ENCODE peak calls at places on chromosomes 5 and 9, in four cellular contexts. S, J, Z and L are unnamed samples.

GRCh38 chr5:157180374-157181264 is at the start of gene ITK:
- DNase-seq in J (no peak), S (no peak), Z (no peak), L (no peak)

GRCh38 chr5:37197340-37198050 is 51.7 kb downstream of the CPLANE1 start:
- DNase-seq in Z (no peak), S (no peak), J (no peak), L (no peak)

GRCh38 chr9:80285325-80285724 is 713.6 kb downstream of the TLE4 start:
- DNase-seq in J (no peak), S (no peak), Z (no peak), L (no peak)

GRCh38 chr5:165914462-165914861 is 2377.0 kb upstream of the WWC1 start:
- DNase-seq in J (no peak), S (no peak), Z (no peak), L (no peak)

GRCh38 chr5:23742701-23743100 is 235.3 kb downstream of the PRDM9 start:
- DNase-seq in J (no peak), Z (no peak), S (no peak), L (no peak)

GRCh38 chr9:91196103-91196761 is 165.5 kb downstream of the AUH start:
- DNase-seq in Z (no peak), J (no peak), S (peak), L (no peak)

GRCh38 chr9:124309665-124310064 is 51.9 kb downstream of the NEK6 start:
- DNase-seq in Z (no peak), J (no peak), S (peak), L (peak)

GRCh38 chr9:114507726-114508125 is 2.5 kb upstream of the WHRN start:
- DNase-seq in S (peak), Z (no peak), J (no peak), L (peak)

GRCh38 chr5:111922344-111922743 is 165.3 kb upstream of the NREP start:
- DNase-seq in Z (no peak), J (no peak), S (no peak), L (no peak)

GRCh38 chr9:115200711-115201505 is 83.0 kb upstream of the TNC start:
- DNase-seq in S (no peak), J (no peak), Z (no peak), L (no peak)

GRCh38 chr9:130058887-130059286 is 5.2 kb downstream of the GPR107 start:
- DNase-seq in S (no peak), J (no peak), Z (no peak), L (no peak)

GRCh38 chr9:21383627-21384026 is 1.6 kb downstream of the IFNA2 start:
- DNase-seq in S (no peak), J (no peak), Z (no peak), L (no peak)

GRCh38 chr5:10507575-10508024 is 56.3 kb upstream of the ANKRD33B start:
- DNase-seq in J (no peak), S (no peak), Z (peak), L (peak)

DNA sequence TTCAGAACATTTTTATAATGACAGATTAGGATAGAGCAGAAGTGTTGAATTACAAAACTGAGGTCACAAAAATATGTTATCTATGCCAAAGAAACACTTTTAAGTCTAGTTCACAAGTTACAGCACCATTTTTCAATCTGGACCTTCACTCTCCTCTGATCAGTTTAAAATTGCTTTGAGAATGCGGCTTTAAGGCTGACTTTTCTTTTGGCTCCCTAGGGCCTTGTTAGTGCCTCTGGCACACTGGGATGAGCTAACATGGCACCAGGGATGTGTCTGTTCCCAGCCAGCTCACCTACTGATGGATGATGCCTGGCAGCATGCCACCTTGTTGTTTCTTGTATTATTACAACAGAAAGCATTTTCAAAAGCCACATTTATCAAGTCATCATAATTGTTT is 46.4 kb downstream of the ADAMTSL1 start:
- DNase-seq in S (no peak), Z (no peak), J (no peak), L (no peak)
- TF ChIP-seq MYC in S (no peak), Z (no peak), J (no peak), L (no peak)

GRCh38 chr5:57750282-57750681 is 267.7 kb upstream of the ACTBL2 start:
- DNase-seq in S (no peak), Z (no peak), J (no peak), L (no peak)

GRCh38 chr5:57749396-57749795 is 266.8 kb upstream of the ACTBL2 start:
- DNase-seq in J (no peak), S (no peak), Z (no peak), L (no peak)

GRCh38 chr5:57745676-57746075 is 263.1 kb upstream of the ACTBL2 start:
- DNase-seq in J (no peak), Z (no peak), S (no peak), L (no peak)

GRCh38 chr5:57741326-57741725 is 258.7 kb upstream of the ACTBL2 start:
- DNase-seq in S (no peak), Z (no peak), J (no peak), L (no peak)

GRCh38 chr5:57745029-57745428 is 262.4 kb upstream of the ACTBL2 start:
- DNase-seq in Z (no peak), J (no peak), S (no peak), L (no peak)
- TF ChIP-seq RFX5 in Z (no peak), J (no peak), S (no peak), L (no peak)

DNA sequence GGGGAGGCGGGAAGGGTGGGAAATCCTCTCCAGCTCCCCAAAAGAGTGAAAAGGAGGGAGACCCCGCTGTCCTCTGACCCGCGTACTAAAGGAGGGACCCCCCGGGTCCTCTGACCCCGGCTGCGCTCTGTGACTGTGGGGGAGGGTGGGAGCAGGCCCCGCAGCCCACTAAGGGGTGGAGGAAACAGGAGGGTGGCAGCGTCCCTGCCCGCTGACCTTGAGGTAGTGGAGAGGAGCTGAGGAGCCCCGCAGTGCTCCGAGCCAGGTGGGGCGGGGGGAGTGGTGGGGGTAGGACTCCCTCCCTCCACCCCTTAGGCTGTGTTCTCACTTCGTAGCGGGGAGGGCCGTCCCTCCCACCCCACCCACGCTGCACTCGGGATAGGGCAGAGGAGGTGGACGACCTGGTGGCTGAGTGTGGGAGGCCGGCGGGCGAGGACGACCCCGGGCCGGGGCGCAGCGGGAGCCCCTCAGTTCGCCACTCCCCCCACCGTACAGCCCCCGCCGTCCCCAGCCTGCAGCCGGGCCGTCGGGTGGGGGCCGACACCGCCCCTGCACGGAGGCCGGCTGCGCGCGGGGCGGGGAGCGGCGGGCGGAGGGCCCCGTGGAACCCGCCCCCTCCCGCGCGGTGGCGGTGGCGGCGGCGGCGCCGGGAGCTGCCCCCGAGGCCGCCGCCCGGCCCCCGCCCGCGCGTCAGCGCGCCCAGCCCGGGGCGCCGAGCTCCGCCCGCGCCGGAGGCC is at the start of gene ADCY2:
- DNase-seq in J (no peak), Z (no peak), S (no peak), L (no peak)
- TF ChIP-seq MYC in J (no peak), Z (no peak), S (no peak), L (no peak)

GRCh38 chr9:136465500-136466154 is 17.2 kb downstream of the SEC16A start:
- DNase-seq in Z (no peak), S (no peak), J (no peak), L (no peak)
- TF ChIP-seq RFX5 in Z (no peak), S (no peak), J (no peak), L (no peak)

GRCh38 chr5:119363936-119364335 is 8.1 kb downstream of the TNFAIP8 start:
- DNase-seq in J (peak), Z (no peak), S (no peak), L (no peak)

GRCh38 chr5:119361723-119362122 is 5.9 kb downstream of the TNFAIP8 start:
- DNase-seq in S (no peak), Z (peak), J (no peak), L (no peak)

GRCh38 chr5:119362714-119363113 is 6.9 kb downstream of the TNFAIP8 start:
- DNase-seq in J (no peak), S (no peak), Z (no peak), L (no peak)

GRCh38 chr5:119360905-119361605 is 5.2 kb downstream of the TNFAIP8 start:
- DNase-seq in J (no peak), Z (no peak), S (no peak), L (no peak)

DNA sequence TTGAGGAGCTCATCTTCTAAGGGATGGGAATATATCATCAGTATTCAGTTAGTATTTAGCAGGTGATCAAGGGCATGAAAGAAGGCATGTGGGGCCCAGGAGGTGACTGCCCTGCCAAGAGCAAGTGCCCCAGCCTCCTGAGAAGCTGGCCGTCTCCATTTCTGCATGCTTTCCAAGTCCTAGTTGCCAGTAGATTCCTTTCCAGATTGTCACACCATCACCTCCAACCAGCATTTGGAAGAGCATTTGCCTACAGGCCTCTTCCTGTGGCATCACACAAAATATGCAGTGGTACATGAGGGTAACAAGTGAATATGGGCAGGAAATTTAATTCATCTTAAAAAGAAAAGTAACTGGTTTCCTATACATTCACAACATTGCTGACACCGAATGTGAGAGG is 7.5 kb downstream of the TNFAIP8 start:
- DNase-seq in S (no peak), Z (no peak), J (no peak), L (no peak)
- TF ChIP-seq MYC in S (no peak), Z (no peak), J (no peak), L (no peak)

GRCh38 chr9:107969727-107970126 is 480.2 kb upstream of the KLF4 start:
- DNase-seq in J (no peak), Z (no peak), S (no peak), L (no peak)
- TF ChIP-seq RFX5 in J (no peak), Z (no peak), S (no peak), L (no peak)

GRCh38 chr5:152689275-152689711 is 284.2 kb upstream of the NMUR2 start:
- DNase-seq in S (no peak), J (no peak), Z (no peak), L (no peak)

GRCh38 chr5:152688561-152689274 is 283.6 kb upstream of the NMUR2 start:
- DNase-seq in Z (no peak), J (no peak), S (no peak), L (peak)

GRCh38 chr5:152683205-152683604 is 278.1 kb upstream of the NMUR2 start:
- DNase-seq in J (no peak), Z (no peak), S (no peak), L (no peak)

GRCh38 chr5:152686931-152687330 is 281.9 kb upstream of the NMUR2 start:
- DNase-seq in J (no peak), Z (no peak), S (no peak), L (no peak)
- TF ChIP-seq MYC in J (no peak), Z (no peak), S (no peak), L (no peak)

GRCh38 chr5:58138791-58139190 is 321.1 kb downstream of the PLK2 start:
- DNase-seq in J (no peak), S (no peak), Z (no peak), L (no peak)
- TF ChIP-seq RFX5 in J (no peak), S (no peak), Z (no peak), L (no peak)

GRCh38 chr9:136096505-136097001 is 1.5 kb upstream of the NACC2 start:
- DNase-seq in J (no peak), S (no peak), Z (no peak), L (no peak)

GRCh38 chr9:136095028-136095494 is at the start of gene NACC2:
- DNase-seq in S (no peak), Z (peak), J (no peak), L (no peak)

GRCh38 chr9:136093331-136093986 is 1.6 kb downstream of the NACC2 start:
- DNase-seq in J (no peak), S (no peak), Z (peak), L (peak)

GRCh38 chr9:136093995-136094881 is 851 bp downstream of the NACC2 start:
- DNase-seq in S (peak), J (no peak), Z (peak), L (peak)

GRCh38 chr9:136095495-136096058 is 488 bp upstream of the NACC2 start:
- DNase-seq in J (no peak), Z (peak), S (no peak), L (no peak)
- TF ChIP-seq MYC in J (no peak), Z (no peak), S (peak), L (no peak)

GRCh38 chr9:128798896-128799295 is 11.8 kb downstream of the TBC1D13 start:
- DNase-seq in Z (no peak), J (no peak), S (no peak), L (no peak)

GRCh38 chr9:128802482-128802881 is 15.4 kb downstream of the TBC1D13 start:
- DNase-seq in Z (no peak), J (no peak), S (no peak), L (no peak)

GRCh38 chr9:128805661-128806060 is 12.6 kb upstream of the ENDOG start:
- DNase-seq in Z (no peak), J (no peak), S (no peak), L (no peak)

GRCh38 chr9:128800061-128800460 is 13.0 kb downstream of the TBC1D13 start:
- DNase-seq in J (no peak), Z (no peak), S (no peak), L (no peak)
- TF ChIP-seq RFX5 in J (no peak), Z (no peak), S (no peak), L (no peak)